ENCODE peak calls at places on chromosomes 6 and 20, in five cellular contexts. W is left lung, U is cardiac fibroblast, Z is brain microvascular endothelial cell, Y is astrocyte of the cerebellum. O is an unnamed sample.

GRCh38 chr6:158939255-158940170 is 60.5 kb downstream of the RSPH3 start:
- DNase-seq in Y (no peak), U (no peak), Z (no peak), W (no peak), O (no peak)

GRCh38 chr6:73455865-73456629 is 4.0 kb upstream of the CGAS start:
- DNase-seq in Z (no peak), Y (no peak), W (no peak), U (peak), O (no peak)

GRCh38 chr20:59580208-59580980 is 23.9 kb upstream of the PHACTR3 start:
- DNase-seq in Z (no peak), Y (no peak), W (no peak), U (no peak), O (no peak)

GRCh38 chr20:3010985-3011723 is 32.3 kb upstream of the GNRH2 start:
- DNase-seq in W (no peak), Z (peak), U (peak), Y (peak), O (peak)

GRCh38 chr6:41028618-41029486 is 10.2 kb downstream of the UNC5CL start:
- DNase-seq in U (no peak), Z (no peak), W (no peak), Y (no peak), O (no peak)

GRCh38 chr20:46651091-46651962 is at the start of gene SLC13A3:
- DNase-seq in U (no peak), Z (no peak), W (no peak), Y (no peak), O (no peak)

GRCh38 chr6:129209355-129209754 is 326.4 kb downstream of the LAMA2 start:
- DNase-seq in U (no peak), Z (no peak), Y (no peak), W (no peak), O (no peak)

GRCh38 chr6:26439552-26440125 is 665 bp upstream of the BTN3A3 start:
- DNase-seq in Z (no peak), Y (no peak), U (no peak), W (no peak), O (no peak)

DNA sequence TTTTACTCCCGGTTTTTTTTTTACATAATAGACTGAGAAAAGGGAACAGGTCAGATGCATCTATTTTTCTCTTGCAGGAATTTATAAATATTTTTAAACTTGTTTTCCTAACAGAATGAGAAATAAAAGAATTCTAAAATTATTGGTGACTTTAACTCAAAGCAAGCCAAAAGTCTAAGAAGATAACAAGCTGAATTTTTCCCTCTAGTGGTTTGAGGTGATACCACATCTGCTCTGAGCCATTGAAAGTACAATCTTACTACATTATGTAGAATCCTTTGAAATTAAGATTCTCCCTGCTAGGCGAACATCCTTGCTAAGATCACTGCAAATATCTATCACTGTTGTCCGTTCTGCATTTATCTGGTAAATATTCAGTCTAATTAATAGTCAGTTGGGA is 10.7 kb upstream of the STMND1 start:
- DNase-seq in Z (no peak), Y (no peak), W (no peak), U (no peak), O (no peak)
- TF ChIP-seq CTCF in Z (peak), Y (peak), W (peak), U (peak), O (peak)

GRCh38 chr6:163438298-163438939 is 23.9 kb downstream of the QKI start:
- DNase-seq in W (no peak), Y (no peak), Z (peak), U (no peak), O (no peak)
- H3K4me3 ChIP-seq in W (no peak), Y (no peak), Z (no peak), U (no peak), O (no peak)

GRCh38 chr20:4261333-4262284 is 246.3 kb upstream of the RNF24 start:
- DNase-seq in Y (peak), W (no peak), Z (peak), U (no peak), O (peak)
- TF ChIP-seq CTCF in Y (no peak), W (no peak), Z (peak), U (no peak), O (no peak)

GRCh38 chr6:101926149-101926925 is 532.8 kb downstream of the GRIK2 start:
- DNase-seq in U (no peak), Y (no peak), Z (no peak), W (no peak), O (no peak)
- H3K4me3 ChIP-seq in U (no peak), Y (no peak), Z (no peak), W (no peak), O (no peak)

GRCh38 chr20:4684837-4685413 is 36.8 kb upstream of the PRND start:
- DNase-seq in W (no peak), U (peak), Y (no peak), Z (peak), O (no peak)
- TF ChIP-seq CTCF in W (no peak), U (no peak), Y (no peak), Z (no peak), O (no peak)

GRCh38 chr20:49484180-49485140 is 2.0 kb upstream of the KCNB1 start:
- DNase-seq in W (peak), Z (peak), U (peak), Y (peak), O (peak)
- H3K4me3 ChIP-seq in W (no peak), Z (peak), U (peak), Y (peak), O (peak)

GRCh38 chr20:38033330-38034107 is at the start of the genes RPRD1B and TTI1:
- DNase-seq in Y (peak), U (peak), W (peak), Z (peak), O (no peak)
- TF ChIP-seq CTCF in Y (no peak), U (no peak), W (no peak), Z (no peak), O (no peak)

GRCh38 chr20:34968020-34968775 is 12.5 kb downstream of the MYH7B start:
- DNase-seq in Y (no peak), U (no peak), Z (no peak), W (no peak), O (no peak)
- H3K4me3 ChIP-seq in Y (no peak), U (no peak), Z (no peak), W (no peak), O (no peak)

O was measured in AG04449.